ENCODE peak calls at places on chromosomes 3 and 15, in four cellular contexts. H, G, F and O are unnamed samples.

GRCh38 chr3:89278305-89278704 is 170.9 kb downstream of the EPHA3 start:
- DNase-seq in H (peak; percentile 54), G (no peak), F (peak; percentile 55), O (no peak)

GRCh38 chr3:30124435-30125390 is 481.7 kb upstream of the TGFBR2 start:
- DNase-seq in H (no peak), G (no peak), F (no peak), O (no peak)

GRCh38 chr3:182904164-182904563 is 76.2 kb downstream of the DCUN1D1 start:
- DNase-seq in H (no peak), G (no peak), F (no peak), O (no peak)

GRCh38 chr15:55237219-55238130 is 40.7 kb upstream of the RSL24D1 start:
- DNase-seq in H (no peak), G (peak; percentile 64), F (no peak), O (no peak)

GRCh38 chr3:49930922-49931321 is 1.3 kb upstream of the MON1A start:
- DNase-seq in H (peak; percentile 61), G (peak; percentile 61), F (peak; percentile 71), O (no peak)

GRCh38 chr3:185631108-185631507 is 45.0 kb downstream of the SENP2 start:
- DNase-seq in H (no peak), G (no peak), F (no peak), O (peak; percentile 24)

GRCh38 chr15:87736921-87737389 is 519.6 kb downstream of the NTRK3 start:
- DNase-seq in H (no peak), G (no peak), F (no peak), O (no peak)

GRCh38 chr3:33883538-33884203 is 85.2 kb downstream of the PDCD6IP start:
- DNase-seq in H (peak; percentile 39), G (peak; percentile 69), F (no peak), O (no peak)

GRCh38 chr3:182699550-182700170 is 93.6 kb upstream of the ATP11B start:
- DNase-seq in H (no peak), G (no peak), F (no peak), O (no peak)

GRCh38 chr3:99242271-99242670 is 340.8 kb upstream of the DCBLD2 start:
- DNase-seq in H (no peak), G (no peak), F (no peak), O (no peak)

GRCh38 chr3:122969585-122970453 is 57.7 kb downstream of the SEMA5B start:
- DNase-seq in H (no peak), G (no peak), F (no peak), O (no peak)

GRCh38 chr3:149702691-149703426 is 45.0 kb upstream of the WWTR1 start:
- DNase-seq in H (no peak), G (no peak), F (no peak), O (no peak)

GRCh38 chr3:145333931-145334330 is 827.1 kb downstream of the PLOD2 start:
- DNase-seq in H (no peak), G (no peak), F (no peak), O (no peak)

GRCh38 chr15:98503970-98504369 is 144.4 kb upstream of the IGF1R start:
- DNase-seq in H (no peak), G (no peak), F (no peak), O (no peak)

GRCh38 chr15:51332211-51333147 is 5.9 kb downstream of the CYP19A1 start:
- DNase-seq in H (no peak), G (no peak), F (no peak), O (no peak)

GRCh38 chr3:101573449-101574387 is at the start of gene PCNP:
- DNase-seq in H (peak; percentile 97), G (peak; percentile 85), F (peak; percentile 98), O (peak; percentile 94)

GRCh38 chr3:194251461-194251860 is 99.7 kb downstream of the CPN2 start:
- DNase-seq in H (no peak), G (no peak), F (peak; percentile 36), O (no peak)

GRCh38 chr3:113275876-113276580 is 64.7 kb downstream of the BOC start:
- DNase-seq in H (peak; percentile 76), G (no peak), F (no peak), O (peak; percentile 25)

GRCh38 chr3:71940523-71940922 is 155.6 kb upstream of the PROK2 start:
- DNase-seq in H (no peak), G (no peak), F (no peak), O (no peak)

GRCh38 chr3:184241447-184242296 is 7.1 kb downstream of the ALG3 start:
- DNase-seq in H (peak; percentile 86), G (peak; percentile 67), F (peak; percentile 57), O (no peak)

DNA sequence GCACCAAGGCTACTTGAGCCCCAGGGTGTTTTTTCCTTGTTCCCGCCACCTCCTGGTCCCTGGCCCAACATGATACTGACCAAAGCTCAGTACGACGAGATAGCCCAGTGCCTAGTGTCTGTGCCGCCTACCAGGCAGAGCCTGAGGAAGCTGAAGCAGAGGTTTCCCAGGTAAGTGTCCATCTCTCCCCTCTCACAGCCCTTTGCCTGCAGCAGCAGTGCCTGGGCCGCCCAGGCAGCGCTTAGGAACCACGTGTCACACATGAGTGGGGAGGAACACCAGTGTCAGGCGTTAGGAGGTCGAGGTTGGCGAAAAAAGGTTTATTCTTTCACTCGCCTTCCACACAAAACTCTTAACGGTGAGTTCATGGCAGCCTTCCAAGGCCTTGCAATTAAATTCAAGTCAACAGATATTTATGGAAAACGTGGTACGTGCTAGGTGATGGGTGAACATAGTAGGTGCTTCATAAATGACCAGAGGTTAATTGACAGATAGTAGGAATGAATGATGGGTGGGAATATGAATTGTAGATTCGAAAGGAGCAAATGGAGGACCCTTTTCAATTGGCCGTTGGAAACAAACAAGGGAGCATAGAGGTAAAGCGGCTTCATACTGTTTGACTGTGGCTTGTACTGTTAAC is 486 bp downstream of the CDIN1 start:
- DNase-seq in H (peak; percentile 3), G (no peak), F (no peak), O (no peak)
- TF ChIP-seq YY1 in H (no peak), G (no peak), F (no peak), O (no peak)

GRCh38 chr3:76669305-76669704 is 370.6 kb upstream of the ROBO2 start:
- DNase-seq in H (no peak), G (no peak), F (no peak), O (no peak)

GRCh38 chr3:76673171-76673570 is 366.7 kb upstream of the ROBO2 start:
- DNase-seq in H (no peak), G (no peak), F (no peak), O (no peak)

GRCh38 chr3:76664816-76665215 is 375.1 kb upstream of the ROBO2 start:
- DNase-seq in H (no peak), G (no peak), F (no peak), O (no peak)

GRCh38 chr3:76668653-76669052 is 371.2 kb upstream of the ROBO2 start:
- DNase-seq in H (no peak), G (no peak), F (no peak), O (no peak)
- TF ChIP-seq CREB1 in H (no peak), G (no peak), F (no peak), O (no peak)

DNA sequence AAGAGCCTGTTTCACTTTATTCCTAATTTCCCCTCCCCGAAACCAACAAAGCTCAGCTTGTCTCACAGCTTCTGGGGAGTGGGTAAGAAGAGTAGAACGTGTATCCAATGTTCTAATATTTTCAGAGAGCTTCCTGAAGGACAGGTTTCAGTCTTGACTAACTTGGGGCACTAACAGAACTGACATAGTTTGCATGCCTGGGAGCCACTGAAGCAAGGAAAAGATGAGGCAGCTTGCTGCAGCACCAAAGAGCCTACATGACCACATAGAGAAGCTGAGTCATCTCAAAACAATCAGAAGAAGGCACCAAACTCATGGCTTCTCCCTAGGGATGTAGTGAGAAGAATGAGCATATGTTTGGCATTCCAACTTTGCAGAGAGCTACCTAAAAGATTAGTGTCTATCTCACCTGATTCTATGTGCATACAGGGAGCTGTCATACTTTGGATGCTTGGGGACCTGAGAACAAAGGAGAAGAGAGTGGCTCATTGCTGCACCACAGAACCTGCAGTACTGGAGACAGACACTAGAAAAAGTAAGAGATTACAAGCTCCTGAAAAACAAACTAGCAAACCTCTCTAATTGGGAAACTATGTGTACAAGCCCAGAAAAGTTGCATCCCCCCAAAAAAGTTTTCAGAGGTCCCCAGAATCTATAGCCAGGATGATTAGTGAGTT is 86.9 kb downstream of the DCLK3 start:
- DNase-seq in H (peak; percentile 6), G (no peak), F (no peak), O (no peak)
- TF ChIP-seq USF2 in H (no peak), G (no peak), F (no peak), O (no peak)

DNA sequence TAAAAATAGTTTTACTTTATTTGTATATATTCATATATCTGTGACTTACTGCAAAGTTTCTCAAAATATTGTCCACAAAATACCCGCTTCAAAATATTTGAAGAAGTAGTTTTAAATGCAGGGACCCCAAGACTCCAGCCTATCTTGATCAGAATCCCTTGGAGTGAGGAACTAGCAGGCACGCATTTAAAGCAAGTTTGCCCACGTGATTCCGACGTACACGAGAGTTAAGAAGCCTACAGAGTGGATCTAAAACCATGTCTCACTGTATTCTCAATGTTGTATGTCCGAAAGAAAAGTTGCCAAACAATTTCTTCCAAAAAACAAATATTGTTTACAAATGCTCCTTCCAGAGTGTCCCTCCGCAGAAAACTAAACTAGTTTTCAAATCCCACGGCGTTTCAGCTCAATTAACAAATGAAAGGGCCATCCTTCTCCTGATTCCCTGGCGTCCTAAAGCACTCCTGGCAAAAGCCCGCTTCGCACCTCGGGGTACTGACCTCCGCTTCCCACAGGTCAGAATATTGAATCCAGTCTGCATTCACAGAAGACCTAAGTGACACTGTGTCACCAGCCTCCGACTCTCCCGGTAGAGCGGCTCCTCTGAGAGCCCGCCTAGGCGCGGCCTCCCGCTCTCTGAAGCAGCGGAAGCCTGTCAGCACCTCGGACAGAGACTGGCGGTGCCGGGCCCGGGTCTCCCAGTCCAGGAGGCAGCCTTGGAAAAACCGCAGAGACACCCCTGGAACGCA is 1.5 kb downstream of the GABRB3 start:
- DNase-seq in H (peak; percentile 2), G (no peak), F (peak; percentile 93), O (no peak)
- TF ChIP-seq YY1 in H (no peak), G (no peak), F (peak; percentile 6), O (no peak)